ENCODE peak calls at places on chromosomes 2 and 18, in nine cellular contexts. One of them, this sample, is unnamed.

GRCh38 chr2:29482341-29482740 is 367.1 kb downstream of the CLIP4 start:
- DNase-seq in CD4-positive, alpha-beta memory T cell: no peak
- DNase-seq in transverse colon: no peak
- DNase-seq in fibroblast of lung: no peak
- DNase-seq in cardiac muscle cell: no peak
- DNase-seq in upper lobe of left lung: no peak
- DNase-seq in AG04450: no peak
- DNase-seq in right lobe of liver: no peak
- DNase-seq in Peyer's patch: no peak
- DNase-seq in this sample: no peak

GRCh38 chr2:145551661-145552060 is 1031.7 kb upstream of the ZEB2 start:
- DNase-seq in CD4-positive, alpha-beta memory T cell: no peak
- DNase-seq in transverse colon: no peak
- DNase-seq in fibroblast of lung: no peak
- DNase-seq in cardiac muscle cell: no peak
- DNase-seq in upper lobe of left lung: no peak
- DNase-seq in AG04450: no peak
- DNase-seq in right lobe of liver: no peak
- DNase-seq in Peyer's patch: no peak
- DNase-seq in this sample: no peak

GRCh38 chr18:44178476-44178875 is 502.2 kb upstream of the SETBP1 start:
- DNase-seq in CD4-positive, alpha-beta memory T cell: no peak
- DNase-seq in transverse colon: no peak
- DNase-seq in fibroblast of lung: no peak
- DNase-seq in cardiac muscle cell: peak; percentile 29
- DNase-seq in upper lobe of left lung: no peak
- DNase-seq in AG04450: no peak
- DNase-seq in right lobe of liver: no peak
- DNase-seq in Peyer's patch: no peak
- DNase-seq in this sample: peak; percentile 18

GRCh38 chr2:166518634-166519390 is 24.8 kb upstream of the SCN7A start:
- DNase-seq in CD4-positive, alpha-beta memory T cell: no peak
- DNase-seq in transverse colon: no peak
- DNase-seq in fibroblast of lung: peak; percentile 11
- DNase-seq in cardiac muscle cell: no peak
- DNase-seq in upper lobe of left lung: no peak
- DNase-seq in AG04450: no peak
- DNase-seq in right lobe of liver: no peak
- DNase-seq in Peyer's patch: no peak
- DNase-seq in this sample: no peak

GRCh38 chr2:216002274-216002673 is 11.1 kb downstream of the MREG start:
- DNase-seq in CD4-positive, alpha-beta memory T cell: no peak
- DNase-seq in transverse colon: no peak
- DNase-seq in fibroblast of lung: no peak
- DNase-seq in cardiac muscle cell: no peak
- DNase-seq in upper lobe of left lung: no peak
- DNase-seq in AG04450: no peak
- DNase-seq in right lobe of liver: no peak
- DNase-seq in Peyer's patch: no peak
- DNase-seq in this sample: no peak

GRCh38 chr18:2173464-2173863 is 397.8 kb downstream of the METTL4 start:
- DNase-seq in CD4-positive, alpha-beta memory T cell: no peak
- DNase-seq in transverse colon: no peak
- DNase-seq in fibroblast of lung: peak; percentile 92
- DNase-seq in cardiac muscle cell: peak; percentile 98
- DNase-seq in upper lobe of left lung: no peak
- DNase-seq in AG04450: peak; percentile 56
- DNase-seq in right lobe of liver: no peak
- DNase-seq in Peyer's patch: no peak
- DNase-seq in this sample: no peak

GRCh38 chr2:204664708-204665121 is 119.4 kb downstream of the PARD3B start:
- DNase-seq in CD4-positive, alpha-beta memory T cell: no peak
- DNase-seq in transverse colon: no peak
- DNase-seq in fibroblast of lung: peak; percentile 81
- DNase-seq in cardiac muscle cell: peak; percentile 69
- DNase-seq in upper lobe of left lung: no peak
- DNase-seq in AG04450: no peak
- DNase-seq in right lobe of liver: no peak
- DNase-seq in Peyer's patch: no peak
- DNase-seq in this sample: no peak

GRCh38 chr2:27638709-27639108 is 9.9 kb downstream of the GPN1 start:
- DNase-seq in CD4-positive, alpha-beta memory T cell: no peak
- DNase-seq in transverse colon: no peak
- DNase-seq in fibroblast of lung: peak; percentile 95
- DNase-seq in cardiac muscle cell: no peak
- DNase-seq in upper lobe of left lung: no peak
- DNase-seq in AG04450: peak; percentile 53
- DNase-seq in right lobe of liver: no peak
- DNase-seq in Peyer's patch: no peak
- DNase-seq in this sample: no peak

GRCh38 chr2:66853585-66853984 is 418.7 kb downstream of the MEIS1 start:
- DNase-seq in CD4-positive, alpha-beta memory T cell: no peak
- DNase-seq in transverse colon: peak; percentile 46
- DNase-seq in fibroblast of lung: peak; percentile 41
- DNase-seq in cardiac muscle cell: no peak
- DNase-seq in upper lobe of left lung: no peak
- DNase-seq in AG04450: no peak
- DNase-seq in right lobe of liver: no peak
- DNase-seq in Peyer's patch: peak; percentile 49
- DNase-seq in this sample: no peak

GRCh38 chr2:146584316-146584715 is 1260.5 kb upstream of the ACVR2A start:
- DNase-seq in CD4-positive, alpha-beta memory T cell: no peak
- DNase-seq in transverse colon: no peak
- DNase-seq in fibroblast of lung: no peak
- DNase-seq in cardiac muscle cell: no peak
- DNase-seq in upper lobe of left lung: no peak
- DNase-seq in AG04450: no peak
- DNase-seq in right lobe of liver: no peak
- DNase-seq in Peyer's patch: no peak
- DNase-seq in this sample: no peak

GRCh38 chr2:72864500-72864899 is 22.7 kb upstream of the SPR start:
- DNase-seq in CD4-positive, alpha-beta memory T cell: no peak
- DNase-seq in transverse colon: no peak
- DNase-seq in fibroblast of lung: peak; percentile 78
- DNase-seq in cardiac muscle cell: peak; percentile 28
- DNase-seq in upper lobe of left lung: no peak
- DNase-seq in AG04450: no peak
- DNase-seq in right lobe of liver: no peak
- DNase-seq in Peyer's patch: no peak
- DNase-seq in this sample: no peak

GRCh38 chr2:50974940-50975339 is 57.0 kb downstream of the NRXN1 start:
- DNase-seq in CD4-positive, alpha-beta memory T cell: no peak
- DNase-seq in transverse colon: no peak
- DNase-seq in fibroblast of lung: no peak
- DNase-seq in cardiac muscle cell: no peak
- DNase-seq in upper lobe of left lung: no peak
- DNase-seq in AG04450: no peak
- DNase-seq in right lobe of liver: no peak
- DNase-seq in Peyer's patch: no peak
- DNase-seq in this sample: no peak

GRCh38 chr2:54534191-54534590 is 78.1 kb downstream of the SPTBN1 start:
- DNase-seq in CD4-positive, alpha-beta memory T cell: no peak
- DNase-seq in transverse colon: no peak
- DNase-seq in fibroblast of lung: no peak
- DNase-seq in cardiac muscle cell: no peak
- DNase-seq in upper lobe of left lung: no peak
- DNase-seq in AG04450: no peak
- DNase-seq in right lobe of liver: no peak
- DNase-seq in Peyer's patch: no peak
- DNase-seq in this sample: no peak

GRCh38 chr2:158968396-158969161 is at the start of gene TANC1:
- DNase-seq in CD4-positive, alpha-beta memory T cell: peak; percentile 41
- DNase-seq in transverse colon: peak; percentile 96
- DNase-seq in fibroblast of lung: peak; percentile 93
- DNase-seq in cardiac muscle cell: peak; percentile 96
- DNase-seq in upper lobe of left lung: peak; percentile 95
- DNase-seq in AG04450: peak; percentile 72
- DNase-seq in right lobe of liver: peak; percentile 96
- DNase-seq in Peyer's patch: peak; percentile 94
- DNase-seq in this sample: peak; percentile 96

GRCh38 chr2:239266779-239267410 is 133.9 kb downstream of the HDAC4 start:
- DNase-seq in CD4-positive, alpha-beta memory T cell: no peak
- DNase-seq in transverse colon: peak; percentile 32
- DNase-seq in fibroblast of lung: no peak
- DNase-seq in cardiac muscle cell: no peak
- DNase-seq in upper lobe of left lung: no peak
- DNase-seq in AG04450: no peak
- DNase-seq in right lobe of liver: peak; percentile 53
- DNase-seq in Peyer's patch: no peak
- DNase-seq in this sample: no peak
- H3K27ac ChIP-seq in CD4-positive, alpha-beta memory T cell: peak overlapping the region; percentile 81
- H3K27ac ChIP-seq in transverse colon: peak overlapping the region; percentile 86
- H3K27ac ChIP-seq in fibroblast of lung: peak overlapping the region; percentile 83
- H3K27ac ChIP-seq in cardiac muscle cell: no peak overlapping the region
- H3K27ac ChIP-seq in upper lobe of left lung: peak overlapping the region; percentile 91
- H3K27ac ChIP-seq in AG04450: peak overlapping the region; percentile 78
- H3K27ac ChIP-seq in right lobe of liver: no peak overlapping the region
- H3K27ac ChIP-seq in Peyer's patch: peak overlapping the region; percentile 81
- H3K27ac ChIP-seq in this sample: peak overlapping the region; percentile 92

GRCh38 chr18:38459086-38459485 is 893.5 kb upstream of the CELF4 start:
- DNase-seq in CD4-positive, alpha-beta memory T cell: no peak
- DNase-seq in transverse colon: no peak
- DNase-seq in fibroblast of lung: no peak
- DNase-seq in cardiac muscle cell: no peak
- DNase-seq in upper lobe of left lung: no peak
- DNase-seq in AG04450: no peak
- DNase-seq in right lobe of liver: no peak
- DNase-seq in Peyer's patch: no peak
- DNase-seq in this sample: no peak

GRCh38 chr18:38456253-38456652 is 890.7 kb upstream of the CELF4 start:
- DNase-seq in CD4-positive, alpha-beta memory T cell: no peak
- DNase-seq in transverse colon: no peak
- DNase-seq in fibroblast of lung: no peak
- DNase-seq in cardiac muscle cell: no peak
- DNase-seq in upper lobe of left lung: no peak
- DNase-seq in AG04450: no peak
- DNase-seq in right lobe of liver: no peak
- DNase-seq in Peyer's patch: no peak
- DNase-seq in this sample: no peak

GRCh38 chr18:38458673-38459072 is 893.1 kb upstream of the CELF4 start:
- DNase-seq in CD4-positive, alpha-beta memory T cell: no peak
- DNase-seq in transverse colon: no peak
- DNase-seq in fibroblast of lung: no peak
- DNase-seq in cardiac muscle cell: no peak
- DNase-seq in upper lobe of left lung: no peak
- DNase-seq in AG04450: no peak
- DNase-seq in right lobe of liver: no peak
- DNase-seq in Peyer's patch: no peak
- DNase-seq in this sample: no peak

GRCh38 chr18:38460657-38461056 is 895.1 kb upstream of the CELF4 start:
- DNase-seq in CD4-positive, alpha-beta memory T cell: no peak
- DNase-seq in transverse colon: no peak
- DNase-seq in fibroblast of lung: no peak
- DNase-seq in cardiac muscle cell: no peak
- DNase-seq in upper lobe of left lung: no peak
- DNase-seq in AG04450: no peak
- DNase-seq in right lobe of liver: no peak
- DNase-seq in Peyer's patch: no peak
- DNase-seq in this sample: no peak

DNA sequence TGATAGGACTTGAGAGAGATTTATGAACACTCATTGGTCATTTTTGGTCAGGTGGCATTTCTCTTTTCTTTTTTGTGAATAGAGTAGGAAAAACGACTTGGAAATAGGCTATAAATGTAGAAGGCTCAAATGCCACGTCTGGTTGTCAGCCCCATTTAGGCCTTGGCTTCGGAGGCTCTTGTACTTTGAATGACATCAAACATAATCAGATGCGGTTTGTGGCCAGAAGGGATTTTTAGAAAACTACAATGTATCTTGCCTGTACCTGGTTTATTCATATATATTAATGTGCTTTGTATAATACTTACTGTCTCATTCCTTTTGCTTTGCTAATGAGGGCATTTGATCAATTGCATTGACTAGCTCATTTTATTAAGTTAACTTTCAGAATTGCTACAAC is 894.0 kb upstream of the CELF4 start:
- DNase-seq in CD4-positive, alpha-beta memory T cell: no peak
- DNase-seq in transverse colon: no peak
- DNase-seq in fibroblast of lung: no peak
- DNase-seq in cardiac muscle cell: no peak
- DNase-seq in upper lobe of left lung: no peak
- DNase-seq in AG04450: no peak
- DNase-seq in right lobe of liver: no peak
- DNase-seq in Peyer's patch: no peak
- DNase-seq in this sample: no peak
- H3K27ac ChIP-seq in CD4-positive, alpha-beta memory T cell: no peak overlapping the region
- H3K27ac ChIP-seq in transverse colon: no peak overlapping the region
- H3K27ac ChIP-seq in fibroblast of lung: no peak overlapping the region
- H3K27ac ChIP-seq in cardiac muscle cell: peak overlapping the region; percentile 90
- H3K27ac ChIP-seq in upper lobe of left lung: no peak overlapping the region
- H3K27ac ChIP-seq in AG04450: no peak overlapping the region
- H3K27ac ChIP-seq in right lobe of liver: no peak overlapping the region
- H3K27ac ChIP-seq in Peyer's patch: no peak overlapping the region
- H3K27ac ChIP-seq in this sample: no peak overlapping the region

GRCh38 chr2:231411871-231412615 is 16.5 kb downstream of the B3GNT7 start:
- DNase-seq in CD4-positive, alpha-beta memory T cell: peak; percentile 33
- DNase-seq in transverse colon: peak; percentile 94
- DNase-seq in fibroblast of lung: peak; percentile 75
- DNase-seq in cardiac muscle cell: peak; percentile 89
- DNase-seq in upper lobe of left lung: peak; percentile 83
- DNase-seq in AG04450: peak; percentile 50
- DNase-seq in right lobe of liver: peak; percentile 88
- DNase-seq in Peyer's patch: peak; percentile 94
- DNase-seq in this sample: peak; percentile 97

GRCh38 chr2:231413456-231413855 is 17.9 kb downstream of the B3GNT7 start:
- DNase-seq in CD4-positive, alpha-beta memory T cell: no peak
- DNase-seq in transverse colon: no peak
- DNase-seq in fibroblast of lung: no peak
- DNase-seq in cardiac muscle cell: no peak
- DNase-seq in upper lobe of left lung: no peak
- DNase-seq in AG04450: no peak
- DNase-seq in right lobe of liver: no peak
- DNase-seq in Peyer's patch: no peak
- DNase-seq in this sample: peak; percentile 60

GRCh38 chr2:231415029-231415428 is 19.5 kb downstream of the B3GNT7 start:
- DNase-seq in CD4-positive, alpha-beta memory T cell: no peak
- DNase-seq in transverse colon: peak; percentile 36
- DNase-seq in fibroblast of lung: no peak
- DNase-seq in cardiac muscle cell: no peak
- DNase-seq in upper lobe of left lung: no peak
- DNase-seq in AG04450: no peak
- DNase-seq in right lobe of liver: no peak
- DNase-seq in Peyer's patch: no peak
- DNase-seq in this sample: peak; percentile 66

GRCh38 chr2:231412616-231412963 is 17.1 kb downstream of the B3GNT7 start:
- DNase-seq in CD4-positive, alpha-beta memory T cell: no peak
- DNase-seq in transverse colon: no peak
- DNase-seq in fibroblast of lung: no peak
- DNase-seq in cardiac muscle cell: no peak
- DNase-seq in upper lobe of left lung: no peak
- DNase-seq in AG04450: no peak
- DNase-seq in right lobe of liver: no peak
- DNase-seq in Peyer's patch: no peak
- DNase-seq in this sample: no peak

GRCh38 chr2:231413921-231414476 is 18.5 kb downstream of the B3GNT7 start:
- DNase-seq in CD4-positive, alpha-beta memory T cell: no peak
- DNase-seq in transverse colon: peak; percentile 57
- DNase-seq in fibroblast of lung: no peak
- DNase-seq in cardiac muscle cell: no peak
- DNase-seq in upper lobe of left lung: no peak
- DNase-seq in AG04450: no peak
- DNase-seq in right lobe of liver: no peak
- DNase-seq in Peyer's patch: peak; percentile 83
- DNase-seq in this sample: peak; percentile 84
- H3K27ac ChIP-seq in CD4-positive, alpha-beta memory T cell: no peak overlapping the region
- H3K27ac ChIP-seq in transverse colon: peak overlapping the region; percentile 83
- H3K27ac ChIP-seq in fibroblast of lung: no peak overlapping the region
- H3K27ac ChIP-seq in cardiac muscle cell: peak overlapping the region; percentile 71
- H3K27ac ChIP-seq in upper lobe of left lung: no peak overlapping the region
- H3K27ac ChIP-seq in AG04450: no peak overlapping the region
- H3K27ac ChIP-seq in right lobe of liver: no peak overlapping the region
- H3K27ac ChIP-seq in Peyer's patch: peak overlapping the region; percentile 89
- H3K27ac ChIP-seq in this sample: peak overlapping the region; percentile 86

GRCh38 chr2:55585451-55586079 is 31.9 kb downstream of the PPP4R3B start:
- DNase-seq in CD4-positive, alpha-beta memory T cell: no peak
- DNase-seq in transverse colon: no peak
- DNase-seq in fibroblast of lung: peak; percentile 70
- DNase-seq in cardiac muscle cell: peak; percentile 81
- DNase-seq in upper lobe of left lung: no peak
- DNase-seq in AG04450: peak; percentile 13
- DNase-seq in right lobe of liver: no peak
- DNase-seq in Peyer's patch: no peak
- DNase-seq in this sample: no peak
- H3K27ac ChIP-seq in CD4-positive, alpha-beta memory T cell: no peak overlapping the region
- H3K27ac ChIP-seq in transverse colon: no peak overlapping the region
- H3K27ac ChIP-seq in fibroblast of lung: peak overlapping the region; percentile 75
- H3K27ac ChIP-seq in cardiac muscle cell: no peak overlapping the region
- H3K27ac ChIP-seq in upper lobe of left lung: no peak overlapping the region
- H3K27ac ChIP-seq in AG04450: no peak overlapping the region
- H3K27ac ChIP-seq in right lobe of liver: no peak overlapping the region
- H3K27ac ChIP-seq in Peyer's patch: no peak overlapping the region
- H3K27ac ChIP-seq in this sample: no peak overlapping the region